ENCODE peak calls at places on chromosomes 7 and 10, in eight cellular contexts. Z, Y, E, L, P, Q, V and M are unnamed samples.

GRCh38 chr7:51226042-51226755 is 90.4 kb downstream of the COBL start:
- DNase-seq in Z (no peak), Y (no peak), E (no peak), L (peak), P (no peak), Q (no peak), V (peak), M (peak)

GRCh38 chr7:143884978-143885559 is 16.9 kb downstream of the TCAF1 start:
- DNase-seq in Z (no peak), Y (peak), E (no peak), L (no peak), P (no peak), Q (no peak), V (no peak), M (peak)

GRCh38 chr10:126222736-126223511 is 165.4 kb downstream of the ADAM12 start:
- DNase-seq in Z (no peak), Y (no peak), E (no peak), L (no peak), P (no peak), Q (no peak), V (peak), M (no peak)

GRCh38 chr7:33452805-33453502 is 323.6 kb downstream of the BBS9 start:
- DNase-seq in Z (no peak), Y (no peak), E (no peak), L (peak), P (no peak), Q (no peak), V (peak), M (no peak)

GRCh38 chr10:9051328-9051974 is 997.0 kb downstream of the GATA3 start:
- DNase-seq in Z (no peak), Y (no peak), E (no peak), L (no peak), P (no peak), Q (no peak), V (no peak), M (no peak)

GRCh38 chr10:96047004-96047649 is 3.7 kb downstream of the CCNJ start:
- DNase-seq in Z (no peak), Y (no peak), E (no peak), L (no peak), P (peak), Q (no peak), V (peak), M (no peak)

GRCh38 chr7:23918856-23919255 is 208.8 kb downstream of the STK31 start:
- DNase-seq in Z (no peak), Y (no peak), E (no peak), L (no peak), P (no peak), Q (no peak), V (peak), M (no peak)

GRCh38 chr7:150369740-150370501 is 1.3 kb downstream of the REPIN1 start:
- DNase-seq in Z (no peak), Y (no peak), E (no peak), L (no peak), P (no peak), Q (peak), V (no peak), M (no peak)

GRCh38 chr7:73770002-73770859 is at the start of gene CLDN3:
- DNase-seq in Z (no peak), Y (no peak), E (peak), L (peak), P (peak), Q (no peak), V (no peak), M (no peak)

GRCh38 chr10:101062231-101063161 is 707 bp downstream of the KAZALD1 start:
- DNase-seq in Z (no peak), Y (no peak), E (peak), L (peak), P (peak), Q (peak), V (no peak), M (no peak)

GRCh38 chr7:157419030-157419293 is 82.2 kb downstream of the DNAJB6 start:
- DNase-seq in Z (no peak), Y (no peak), E (no peak), L (no peak), P (no peak), Q (no peak), V (no peak), M (no peak)

GRCh38 chr7:1810961-1811849 is 141.1 kb downstream of the ELFN1 start:
- DNase-seq in Z (peak), Y (no peak), E (no peak), L (no peak), P (no peak), Q (no peak), V (no peak), M (no peak)

GRCh38 chr7:99693427-99694200 is 13.8 kb upstream of the CYP3A5 start:
- DNase-seq in Z (no peak), Y (no peak), E (no peak), L (no peak), P (no peak), Q (no peak), V (no peak), M (no peak)